ENCODE peak calls at places on chromosome 20, in five cellular contexts. One of them, this sample, is unnamed.

GRCh38 chr20:39880890-39881289 is 808.1 kb downstream of the MAFB start:
- DNase-seq in AG04449: no peak
- DNase-seq in AG09309: no peak
- DNase-seq in psoas muscle: no peak
- DNase-seq in thoracic aorta: no peak
- DNase-seq in this sample: no peak

GRCh38 chr20:61621381-61621780 is 369.3 kb downstream of the CDH4 start:
- DNase-seq in AG04449: no peak
- DNase-seq in AG09309: no peak
- DNase-seq in psoas muscle: no peak
- DNase-seq in thoracic aorta: no peak
- DNase-seq in this sample: no peak

GRCh38 chr20:23446505-23446904 is 6.2 kb downstream of the CST11 start:
- DNase-seq in AG04449: no peak
- DNase-seq in AG09309: no peak
- DNase-seq in psoas muscle: peak; percentile 28
- DNase-seq in thoracic aorta: no peak
- DNase-seq in this sample: no peak

GRCh38 chr20:1618479-1618878 is 1.3 kb downstream of the SIRPB1 start:
- DNase-seq in AG04449: no peak
- DNase-seq in AG09309: no peak
- DNase-seq in psoas muscle: no peak
- DNase-seq in thoracic aorta: no peak
- DNase-seq in this sample: no peak

GRCh38 chr20:5513975-5514516 is 197.3 kb upstream of the PROKR2 start:
- DNase-seq in AG04449: no peak
- DNase-seq in AG09309: no peak
- DNase-seq in psoas muscle: no peak
- DNase-seq in thoracic aorta: no peak
- DNase-seq in this sample: no peak

GRCh38 chr20:32285621-32286334 is 8.3 kb downstream of the KIF3B start:
- DNase-seq in AG04449: no peak
- DNase-seq in AG09309: no peak
- DNase-seq in psoas muscle: no peak
- DNase-seq in thoracic aorta: no peak
- DNase-seq in this sample: no peak

GRCh38 chr20:1526896-1527295 is 30.6 kb downstream of the SIRPD start:
- DNase-seq in AG04449: no peak
- DNase-seq in AG09309: no peak
- DNase-seq in psoas muscle: no peak
- DNase-seq in thoracic aorta: no peak
- DNase-seq in this sample: no peak

GRCh38 chr20:58558483-58559367 is 43.5 kb upstream of the APCDD1L start:
- DNase-seq in AG04449: no peak
- DNase-seq in AG09309: no peak
- DNase-seq in psoas muscle: no peak
- DNase-seq in thoracic aorta: no peak
- DNase-seq in this sample: no peak

GRCh38 chr20:46311719-46312074 is 3.4 kb upstream of the CDH22 start:
- DNase-seq in AG04449: no peak
- DNase-seq in AG09309: no peak
- DNase-seq in psoas muscle: no peak
- DNase-seq in thoracic aorta: no peak
- DNase-seq in this sample: no peak

GRCh38 chr20:46309945-46310344 is 1.6 kb upstream of the CDH22 start:
- DNase-seq in AG04449: no peak
- DNase-seq in AG09309: no peak
- DNase-seq in psoas muscle: no peak
- DNase-seq in thoracic aorta: no peak
- DNase-seq in this sample: no peak

GRCh38 chr20:46312945-46313861 is 4.9 kb upstream of the CDH22 start:
- DNase-seq in AG04449: no peak
- DNase-seq in AG09309: no peak
- DNase-seq in psoas muscle: no peak
- DNase-seq in thoracic aorta: no peak
- DNase-seq in this sample: no peak

GRCh38 chr20:46311039-46311650 is 2.8 kb upstream of the CDH22 start:
- DNase-seq in AG04449: no peak
- DNase-seq in AG09309: no peak
- DNase-seq in psoas muscle: no peak
- DNase-seq in thoracic aorta: no peak
- DNase-seq in this sample: no peak

DNA sequence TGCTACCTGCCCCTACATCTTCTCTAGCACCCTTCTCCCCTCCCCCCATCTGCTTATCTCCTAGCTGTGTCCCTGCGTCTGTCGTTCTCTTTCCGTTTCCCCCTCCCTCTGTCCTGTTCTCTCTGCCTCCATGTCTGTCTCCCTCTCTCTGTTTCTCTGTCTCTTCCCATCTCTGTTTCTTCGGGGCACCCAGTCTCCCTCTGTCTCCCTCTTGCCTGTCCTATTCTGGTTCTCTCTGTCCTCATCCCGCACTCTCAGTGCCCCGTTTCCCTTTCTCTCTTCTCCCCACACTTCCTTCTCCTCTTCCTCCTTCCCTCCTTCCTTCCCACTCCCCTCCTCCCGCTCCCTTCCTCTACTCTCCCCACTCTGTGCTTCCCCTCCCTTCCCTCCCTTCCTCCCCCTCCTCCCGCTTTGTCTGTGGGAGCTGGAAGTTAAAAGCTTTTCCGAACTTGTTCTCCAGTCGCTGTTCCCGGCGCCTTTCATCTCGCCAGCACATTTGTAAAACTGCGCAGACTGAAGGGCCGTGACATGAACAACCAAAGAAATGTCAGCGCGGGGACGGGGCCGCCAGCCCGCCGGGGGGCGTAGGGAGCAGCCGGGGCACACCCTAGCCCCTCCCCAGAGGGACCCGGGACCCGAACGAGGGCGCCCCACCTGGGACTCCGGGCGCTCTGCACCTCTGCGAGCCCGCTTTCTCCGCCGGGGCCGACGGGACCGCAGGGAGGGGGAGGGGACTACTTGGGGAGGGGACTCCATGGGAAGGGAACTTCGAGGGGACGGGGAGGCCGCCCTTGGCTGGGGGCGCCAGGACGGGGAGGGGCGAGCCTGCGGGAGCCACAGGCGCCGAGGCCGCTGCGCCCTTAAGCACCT is 4.0 kb upstream of the CDH22 start:
- DNase-seq in AG04449: no peak
- DNase-seq in AG09309: no peak
- DNase-seq in psoas muscle: no peak
- DNase-seq in thoracic aorta: no peak
- DNase-seq in this sample: no peak
- TF ChIP-seq CTCF in AG04449: no peak
- TF ChIP-seq CTCF in AG09309: no peak
- TF ChIP-seq CTCF in psoas muscle: no peak
- TF ChIP-seq CTCF in thoracic aorta: no peak
- TF ChIP-seq CTCF in this sample: peak; percentile 2

GRCh38 chr20:35601990-35602389 is 13.6 kb upstream of the SPAG4 start:
- DNase-seq in AG04449: no peak
- DNase-seq in AG09309: no peak
- DNase-seq in psoas muscle: no peak
- DNase-seq in thoracic aorta: no peak
- DNase-seq in this sample: no peak
- H3K4me3 ChIP-seq in AG04449: peak overlapping the region; percentile 49
- H3K4me3 ChIP-seq in AG09309: peak overlapping the region; percentile 28
- H3K4me3 ChIP-seq in psoas muscle: peak overlapping the region; percentile 67
- H3K4me3 ChIP-seq in thoracic aorta: peak overlapping the region; percentile 79
- H3K4me3 ChIP-seq in this sample: peak overlapping the region; percentile 34

GRCh38 chr20:50400705-50401045 is 109.5 kb upstream of the PTPN1 start:
- DNase-seq in AG04449: no peak
- DNase-seq in AG09309: no peak
- DNase-seq in psoas muscle: no peak
- DNase-seq in thoracic aorta: no peak
- DNase-seq in this sample: no peak

GRCh38 chr20:50399003-50399916 is 110.9 kb upstream of the PTPN1 start:
- DNase-seq in AG04449: no peak
- DNase-seq in AG09309: no peak
- DNase-seq in psoas muscle: peak; percentile 86
- DNase-seq in thoracic aorta: peak; percentile 87
- DNase-seq in this sample: no peak

GRCh38 chr20:50398471-50399002 is 111.6 kb upstream of the PTPN1 start:
- DNase-seq in AG04449: no peak
- DNase-seq in AG09309: no peak
- DNase-seq in psoas muscle: peak; percentile 51
- DNase-seq in thoracic aorta: no peak
- DNase-seq in this sample: no peak

GRCh38 chr20:50401047-50401586 is 109.1 kb upstream of the PTPN1 start:
- DNase-seq in AG04449: no peak
- DNase-seq in AG09309: no peak
- DNase-seq in psoas muscle: no peak
- DNase-seq in thoracic aorta: no peak
- DNase-seq in this sample: no peak

DNA sequence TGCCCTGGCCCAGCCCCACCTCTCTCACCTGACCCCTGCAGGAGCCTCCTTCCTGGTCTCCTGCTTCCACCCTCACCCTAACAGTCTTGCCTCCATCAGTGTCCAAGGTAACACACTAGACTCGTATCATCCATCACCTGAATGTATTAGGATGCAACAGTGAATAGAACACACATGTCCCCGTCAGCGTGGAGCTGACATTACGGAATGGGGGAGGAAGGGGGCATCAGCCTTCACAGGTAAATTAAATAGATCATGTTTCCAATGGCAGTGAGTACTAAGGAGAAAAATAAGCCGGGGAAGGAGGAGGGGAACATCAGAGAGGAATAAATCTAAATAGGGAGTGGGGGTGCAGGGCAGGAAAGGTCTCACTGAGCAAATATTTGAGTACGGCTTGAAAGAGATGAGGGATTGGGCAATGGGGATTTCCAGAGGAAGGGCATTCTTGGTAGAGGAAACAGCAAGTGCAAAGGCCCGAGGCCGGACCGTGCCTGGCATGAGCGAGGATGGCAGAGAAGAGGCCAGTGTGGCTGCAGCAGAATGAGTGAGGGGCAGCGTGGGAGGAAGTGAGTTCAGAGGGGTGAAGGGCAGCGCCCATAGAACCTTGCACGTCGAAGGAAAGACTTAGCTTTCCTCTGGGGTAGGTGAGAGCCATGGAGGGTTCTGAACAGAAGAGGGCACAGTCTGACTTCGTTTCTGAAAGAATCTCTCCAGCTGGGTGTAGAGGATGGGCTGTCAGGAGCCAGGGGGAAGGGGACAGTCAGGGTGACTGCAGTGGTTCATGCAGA is 110.1 kb upstream of the PTPN1 start:
- DNase-seq in AG04449: no peak
- DNase-seq in AG09309: no peak
- DNase-seq in psoas muscle: no peak
- DNase-seq in thoracic aorta: no peak
- DNase-seq in this sample: no peak
- TF ChIP-seq CTCF in AG04449: no peak
- TF ChIP-seq CTCF in AG09309: no peak
- TF ChIP-seq CTCF in psoas muscle: peak; percentile 27
- TF ChIP-seq CTCF in thoracic aorta: no peak
- TF ChIP-seq CTCF in this sample: no peak

GRCh38 chr20:3812259-3812681 is 8.1 kb upstream of the AP5S1 start:
- DNase-seq in AG04449: no peak
- DNase-seq in AG09309: no peak
- DNase-seq in psoas muscle: no peak
- DNase-seq in thoracic aorta: no peak
- DNase-seq in this sample: no peak

GRCh38 chr20:3811421-3812258 is 8.7 kb upstream of the AP5S1 start:
- DNase-seq in AG04449: peak; percentile 91
- DNase-seq in AG09309: peak; percentile 98
- DNase-seq in psoas muscle: peak; percentile 99
- DNase-seq in thoracic aorta: peak; percentile 92
- DNase-seq in this sample: peak; percentile 96

GRCh38 chr20:3805594-3806264 is 9.6 kb downstream of the CDC25B start:
- DNase-seq in AG04449: no peak
- DNase-seq in AG09309: no peak
- DNase-seq in psoas muscle: no peak
- DNase-seq in thoracic aorta: no peak
- DNase-seq in this sample: no peak

GRCh38 chr20:3808141-3808479 is 12.0 kb downstream of the CDC25B start:
- DNase-seq in AG04449: peak; percentile 87
- DNase-seq in AG09309: peak; percentile 84
- DNase-seq in psoas muscle: peak; percentile 79
- DNase-seq in thoracic aorta: peak; percentile 80
- DNase-seq in this sample: peak; percentile 73

DNA sequence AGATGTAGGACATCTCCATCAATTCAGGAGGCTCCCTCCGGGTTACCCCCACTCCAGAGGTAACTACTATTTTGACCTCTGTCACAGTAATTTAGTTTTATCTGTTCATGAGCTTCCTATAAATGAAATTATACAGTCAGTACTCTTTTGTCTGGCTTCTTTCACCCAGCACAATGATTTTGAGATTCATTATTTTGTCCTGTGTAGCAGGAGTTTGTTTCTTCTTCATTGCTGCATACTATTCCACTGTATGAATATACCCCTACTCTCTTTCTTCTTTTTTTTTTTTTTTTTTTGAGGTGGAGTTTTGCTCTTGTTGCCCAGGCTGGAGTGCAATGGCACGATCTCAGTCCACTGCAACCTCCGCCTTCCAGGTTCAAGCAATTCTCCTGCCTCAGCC is 11.8 kb upstream of the AP5S1 start:
- DNase-seq in AG04449: no peak
- DNase-seq in AG09309: no peak
- DNase-seq in psoas muscle: no peak
- DNase-seq in thoracic aorta: no peak
- DNase-seq in this sample: no peak
- H3K4me3 ChIP-seq in AG04449: no peak overlapping the region
- H3K4me3 ChIP-seq in AG09309: no peak overlapping the region
- H3K4me3 ChIP-seq in psoas muscle: peak overlapping the region; percentile 28
- H3K4me3 ChIP-seq in thoracic aorta: peak overlapping the region; percentile 48
- H3K4me3 ChIP-seq in this sample: no peak overlapping the region

DNA sequence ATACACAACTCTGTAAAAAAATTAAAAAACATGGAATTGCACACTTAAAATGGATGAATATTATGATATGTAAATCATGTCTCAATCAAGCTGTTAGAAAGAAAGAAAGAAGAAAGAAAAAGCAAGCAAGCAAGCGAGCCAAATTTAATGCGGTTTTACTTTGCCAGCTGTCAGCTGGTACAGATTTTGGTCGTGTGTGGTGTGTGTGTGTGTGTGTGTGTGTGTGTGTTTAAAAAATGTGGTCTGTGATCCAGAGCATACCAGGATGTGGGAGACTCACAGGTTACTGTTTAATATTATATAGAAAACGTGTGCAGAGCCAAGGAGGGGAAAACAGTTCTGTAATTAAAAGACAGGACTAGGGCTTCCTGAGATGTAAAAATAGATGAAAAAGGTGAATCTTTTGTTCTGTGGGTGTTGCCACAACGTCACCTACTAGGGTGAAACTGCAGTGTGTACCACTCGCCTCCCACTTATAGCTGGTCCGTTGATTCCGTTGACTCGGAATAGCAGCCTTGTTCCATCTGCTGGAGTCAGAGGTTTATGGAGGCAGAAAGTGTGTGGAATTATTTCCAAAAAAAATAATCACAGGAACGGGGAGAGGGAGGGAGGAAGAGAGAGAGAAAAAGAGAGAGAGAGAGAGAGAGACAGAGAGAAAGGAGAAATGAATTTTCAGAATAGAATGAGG is 197.7 kb downstream of the BCAS1 start:
- DNase-seq in AG04449: no peak
- DNase-seq in AG09309: no peak
- DNase-seq in psoas muscle: no peak
- DNase-seq in thoracic aorta: no peak
- DNase-seq in this sample: no peak
- TF ChIP-seq CTCF in AG04449: no peak
- TF ChIP-seq CTCF in AG09309: no peak
- TF ChIP-seq CTCF in psoas muscle: no peak
- TF ChIP-seq CTCF in thoracic aorta: no peak
- TF ChIP-seq CTCF in this sample: no peak

This sample was measured in astrocyte of the cerebellum.